ENCODE peak calls at places on chromosome X, in six cellular contexts. Z is MM.1S; S is CD8-positive, alpha-beta T cell; O is transverse colon; R is cardiac muscle cell; N is left lung. J is an unnamed sample.

GRCh38 chrX:115940888-115941332 is 229.6 kb upstream of the AGTR2 start:
- DNase-seq in O (peak; percentile 85), R (peak; percentile 4), N (peak; percentile 66), S (no peak), Z (peak; percentile 84), J (peak; percentile 84)

GRCh38 chrX:7090506-7091095 is 56.9 kb upstream of the STS start:
- DNase-seq in N (no peak), R (no peak), O (no peak), Z (no peak), S (no peak), J (no peak)

GRCh38 chrX:123756320-123756719 is 23.5 kb upstream of the THOC2 start:
- DNase-seq in Z (no peak), O (no peak), N (no peak), R (peak; percentile 44), S (no peak), J (no peak)

GRCh38 chrX:15146515-15146914 is 123.4 kb downstream of the ASB9 start:
- DNase-seq in O (peak; percentile 11), N (no peak), Z (no peak), S (no peak), R (peak; percentile 17), J (peak; percentile 30)

GRCh38 chrX:68945603-68946228 is 116.9 kb downstream of the EFNB1 start:
- DNase-seq in S (no peak), N (no peak), R (peak; percentile 82), O (peak; percentile 12), Z (no peak), J (no peak)

GRCh38 chrX:11437642-11438379 is 144.6 kb downstream of the AMELX start:
- DNase-seq in O (peak; percentile 22), N (no peak), R (peak; percentile 80), Z (peak; percentile 46), S (no peak), J (peak; percentile 16)

GRCh38 chrX:65034641-65035450 is 58.6 kb upstream of the ZC4H2 start:
- DNase-seq in Z (peak; percentile 86), R (peak; percentile 78), O (peak; percentile 85), N (peak; percentile 82), S (peak; percentile 69), J (peak; percentile 87)

GRCh38 chrX:46602468-46603102 is 29.0 kb downstream of the CHST7 start:
- DNase-seq in S (no peak), Z (no peak), O (no peak), R (no peak), N (no peak), J (no peak)

GRCh38 chrX:53445977-53446376 is 11.8 kb upstream of the HSD17B10 start:
- DNase-seq in N (peak; percentile 36), S (peak; percentile 24), Z (peak; percentile 46), O (peak; percentile 43), R (peak; percentile 44), J (peak; percentile 67)

GRCh38 chrX:46758163-46758955 is 559 bp downstream of the SLC9A7 start:
- DNase-seq in N (no peak), S (peak; percentile 1), R (peak; percentile 21), O (peak; percentile 12), Z (no peak), J (peak; percentile 4)

GRCh38 chrX:9611436-9612145 is 146.7 kb downstream of the TBL1X start:
- DNase-seq in Z (no peak), R (no peak), O (no peak), N (no peak), S (no peak), J (no peak)

GRCh38 chrX:115337735-115338134 is 48.2 kb downstream of the LUZP4 start:
- DNase-seq in R (peak; percentile 90), O (no peak), Z (no peak), N (peak; percentile 36), S (no peak), J (no peak)

GRCh38 chrX:7330971-7331746 is 183.2 kb upstream of the PUDP start:
- DNase-seq in N (no peak), R (peak; percentile 55), Z (no peak), S (no peak), O (no peak), J (no peak)

GRCh38 chrX:136767104-136767941 is 13.4 kb downstream of the ARHGEF6 start:
- DNase-seq in R (peak; percentile 67), S (peak; percentile 16), Z (peak; percentile 68), N (peak; percentile 76), O (peak; percentile 64), J (peak; percentile 45)

GRCh38 chrX:136766785-136767103 is 14.0 kb downstream of the ARHGEF6 start:
- DNase-seq in R (no peak), N (no peak), Z (no peak), S (no peak), O (no peak), J (no peak)

GRCh38 chrX:136764206-136764605 is 16.5 kb downstream of the ARHGEF6 start:
- DNase-seq in O (no peak), N (no peak), S (no peak), Z (no peak), R (no peak), J (no peak)

GRCh38 chrX:136765957-136766356 is 14.8 kb downstream of the ARHGEF6 start:
- DNase-seq in O (no peak), S (no peak), N (no peak), R (no peak), Z (no peak), J (no peak)

DNA sequence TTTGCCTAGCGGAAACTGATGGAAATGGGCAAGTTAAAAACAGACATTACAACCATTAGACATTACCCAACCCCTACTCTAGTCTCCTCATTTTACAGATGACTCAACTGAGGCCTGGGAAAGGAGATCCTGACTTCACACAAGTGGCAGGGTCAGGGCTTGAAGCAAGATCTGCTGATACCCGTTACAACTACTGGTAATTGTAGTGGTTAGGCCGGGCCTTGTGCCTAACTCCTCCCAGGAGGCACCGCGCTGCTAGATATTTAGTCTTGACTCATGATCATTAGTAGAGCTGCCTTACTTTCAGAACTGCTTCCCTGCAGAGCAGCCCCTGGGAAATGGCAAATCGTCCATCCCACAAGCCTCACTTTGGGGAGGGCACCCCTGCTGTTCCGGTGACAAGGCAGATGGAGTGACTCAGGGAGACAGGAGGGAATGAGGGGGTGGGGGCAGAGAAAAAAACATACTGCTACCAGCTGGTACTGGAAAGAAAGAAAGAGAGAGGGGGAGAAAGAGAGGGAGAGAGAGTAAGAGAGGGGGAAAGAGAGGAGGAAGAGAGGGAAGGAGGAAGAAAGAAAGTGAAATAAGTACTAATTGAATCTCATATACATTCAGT is 12.2 kb downstream of the ARHGEF6 start:
- DNase-seq in R (peak; percentile 83), N (peak; percentile 61), S (no peak), O (peak; percentile 37), Z (no peak), J (peak; percentile 33)
- TF ChIP-seq CTCF in R (no peak), N (no peak), S (no peak), O (no peak), Z (no peak), J (no peak)

GRCh38 chrX:130560558-130560957 is 158.8 kb downstream of the RBMX2 start:
- DNase-seq in S (no peak), Z (no peak), O (no peak), N (no peak), R (no peak), J (no peak)
- H3K4me1 ChIP-seq in S (no peaks in the 10 kb centered on the region), Z (no peaks in the 10 kb centered on the region), O (no peaks in the 10 kb centered on the region), N (no peaks in the 10 kb centered on the region), R (no peaks in the 10 kb centered on the region), J (no peaks in the 10 kb centered on the region)

GRCh38 chrX:38212246-38212645 is 8.4 kb downstream of the SRPX start:
- DNase-seq in N (no peak), R (peak; percentile 77), Z (no peak), S (no peak), O (no peak), J (no peak)

GRCh38 chrX:38205037-38205436 is 15.6 kb downstream of the SRPX start:
- DNase-seq in R (no peak), S (no peak), Z (no peak), O (no peak), N (no peak), J (no peak)

GRCh38 chrX:38206036-38206435 is 14.6 kb downstream of the SRPX start:
- DNase-seq in S (no peak), Z (no peak), O (no peak), N (no peak), R (no peak), J (no peak)

GRCh38 chrX:38206542-38206941 is 14.1 kb downstream of the SRPX start:
- DNase-seq in O (no peak), Z (no peak), R (no peak), N (no peak), S (no peak), J (no peak)
- H3K4me3 ChIP-seq in O (no peak overlapping the region), Z (no peak overlapping the region), R (no peak overlapping the region), N (no peak overlapping the region), S (no peak overlapping the region), J (no peak overlapping the region)

GRCh38 chrX:23811135-23811781 is 28.3 kb downstream of the SAT1 start:
- DNase-seq in N (no peak), R (no peak), S (no peak), Z (no peak), O (no peak), J (no peak)
- TF ChIP-seq CTCF in N (no peak), R (no peak), S (no peak), Z (no peak), O (no peak), J (no peak)

GRCh38 chrX:24525455-24525854 is 60.4 kb downstream of the PDK3 start:
- DNase-seq in N (no peak), Z (no peak), O (no peak), R (no peak), S (no peak), J (no peak)
- H3K4me1 ChIP-seq in N (no peaks in the 10 kb centered on the region), Z (no peaks in the 10 kb centered on the region), O (no peaks in the 10 kb centered on the region), R (no peaks in the 10 kb centered on the region), S (no peaks in the 10 kb centered on the region), J (no peaks in the 10 kb centered on the region)

GRCh38 chrX:153642313-153642654 is 4.7 kb upstream of the DUSP9 start:
- DNase-seq in O (no peak), R (no peak), S (no peak), N (no peak), Z (no peak), J (no peak)
- H3K4me3 ChIP-seq in O (no peak overlapping the region), R (peak overlapping the region; percentile 20), S (no peak overlapping the region), N (no peak overlapping the region), Z (no peak overlapping the region), J (no peak overlapping the region)

DNA sequence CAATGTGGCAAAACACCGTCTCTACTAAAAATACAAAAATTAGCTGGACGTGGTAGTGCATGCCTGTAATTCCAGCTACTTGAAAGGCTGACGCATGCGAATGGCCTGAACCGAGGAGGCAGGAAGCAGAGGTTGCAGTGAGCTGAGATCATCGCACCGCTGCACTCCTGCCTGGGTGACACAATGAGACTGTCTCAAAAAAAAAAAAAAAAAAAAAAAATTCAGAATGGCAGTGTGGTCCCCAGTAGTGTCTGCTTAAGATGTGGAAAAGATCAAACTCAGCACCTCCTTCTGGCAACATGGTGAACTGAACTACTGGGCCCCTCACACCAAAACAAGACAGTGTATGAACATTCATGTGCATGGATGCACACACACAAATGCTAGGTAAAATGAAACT is 32.2 kb downstream of the SMS start:
- DNase-seq in Z (no peak), O (no peak), S (peak; percentile 2), R (peak; percentile 67), N (no peak), J (no peak)
- TF ChIP-seq CTCF in Z (no peak), O (no peak), S (no peak), R (peak; percentile 18), N (no peak), J (no peak)

J was measured in mucosa of descending colon.